ENCODE peak calls at places on chromosomes 4 and X, in five cellular contexts. Q, O, H, X and Z are unnamed samples.

GRCh38 chrX:124030520-124030919 is 69.0 kb downstream of the STAG2 start:
- DNase-seq in Q (no peak), X (no peak), H (no peak), O (no peak), Z (no peak)

GRCh38 chrX:129779747-129780146 is at the start of gene SASH3:
- DNase-seq in O (peak; percentile 65), H (no peak), Q (no peak), X (no peak), Z (peak; percentile 88)

GRCh38 chr4:87235020-87235671 is 14.7 kb upstream of the KLHL8 start:
- DNase-seq in O (no peak), Q (no peak), X (no peak), H (peak; percentile 47), Z (no peak)

GRCh38 chr4:40553995-40554394 is 75.7 kb downstream of the RBM47 start:
- DNase-seq in X (no peak), H (no peak), Q (no peak), O (no peak), Z (no peak)

GRCh38 chrX:26262121-26262523 is 46.2 kb downstream of the MAGEB5 start:
- DNase-seq in H (peak; percentile 1), Q (no peak), X (no peak), O (no peak), Z (no peak)

GRCh38 chrX:23784487-23785301 is 1.7 kb downstream of the SAT1 start:
- DNase-seq in Q (no peak), X (no peak), H (peak; percentile 95), O (no peak), Z (no peak)

GRCh38 chr4:41212221-41213203 is 1.8 kb downstream of the APBB2 start:
- DNase-seq in O (no peak), Q (peak; percentile 57), X (no peak), H (peak; percentile 78), Z (no peak)

GRCh38 chr4:143381171-143382118 is 44.8 kb downstream of the GAB1 start:
- DNase-seq in Q (peak; percentile 80), O (no peak), X (peak; percentile 88), H (peak; percentile 90), Z (no peak)

GRCh38 chr4:141081921-141082381 is 51.3 kb downstream of the RNF150 start:
- DNase-seq in X (no peak), H (no peak), O (no peak), Q (no peak), Z (no peak)

GRCh38 chr4:185741795-185742194 is 70.2 kb downstream of the SORBS2 start:
- DNase-seq in X (no peak), H (no peak), O (no peak), Q (no peak), Z (no peak)

GRCh38 chr4:182255421-182256190 is 12.4 kb downstream of the TENM3 start:
- DNase-seq in H (peak; percentile 14), X (no peak), Q (no peak), O (no peak), Z (no peak)

GRCh38 chrX:154486396-154487207 is at the start of gene UBL4A:
- DNase-seq in Q (peak; percentile 54), H (peak; percentile 36), O (peak; percentile 38), X (no peak), Z (peak; percentile 56)